ENCODE peak calls at places on chromosomes 4 and X, in four cellular contexts. F is endodermal cell; S is CD8-positive, alpha-beta T cell; U is adipocyte. D is an unnamed sample. For H3K4me1, the result is how much of the 10 kb centered on the place peaks cover.

GRCh38 chrX:152817082-152817744 is 13.3 kb downstream of the CETN2 start:
- DNase-seq in U (peak), S (no peak), F (peak), D (peak)

GRCh38 chr4:1378559-1379231 is 27.5 kb downstream of the NKX1-1 start:
- DNase-seq in F (peak), U (no peak), S (no peak), D (no peak)

GRCh38 chr4:115668396-115668795 is 555.0 kb upstream of the NDST4 start:
- DNase-seq in F (no peak), U (no peak), S (no peak), D (no peak)

GRCh38 chr4:8917868-8918783 is 46.5 kb upstream of the HMX1 start:
- DNase-seq in S (peak), U (peak), F (peak), D (peak)

GRCh38 chr4:153142700-153143438 is 61.4 kb upstream of the TRIM2 start:
- DNase-seq in U (peak), F (peak), S (no peak), D (peak)

GRCh38 chrX:68897118-68897517 is 68.3 kb downstream of the EFNB1 start:
- DNase-seq in U (no peak), F (no peak), S (no peak), D (no peak)

GRCh38 chr4:17578482-17578891 is 1.5 kb downstream of the LAP3 start:
- DNase-seq in F (no peak), U (peak), S (no peak), D (no peak)

GRCh38 chr4:163663454-163664225 is 169.2 kb downstream of the TMA16 start:
- DNase-seq in S (no peak), U (no peak), F (no peak), D (no peak)

GRCh38 chr4:164440196-164440595 is 313.7 kb upstream of the SMIM31 start:
- DNase-seq in U (no peak), F (no peak), S (no peak), D (no peak)

GRCh38 chrX:14506866-14507265 is 22.5 kb upstream of the GLRA2 start:
- DNase-seq in F (no peak), U (no peak), S (no peak), D (no peak)

GRCh38 chr4:150584198-150584593 is 2.2 kb downstream of the MAB21L2 start:
- DNase-seq in S (no peak), F (no peak), U (peak), D (no peak)
- H3K4me1 ChIP-seq in S (under half), F (under half), U (under half), D (under half)

GRCh38 chrX:109125304-109125703 is 356.6 kb downstream of the GUCY2F start:
- DNase-seq in U (no peak), F (peak), S (no peak), D (no peak)
- H3K4me3 ChIP-seq in U (no peak), F (no peak), S (no peak), D (no peak)

GRCh38 chr4:186840222-186840701 is 116.6 kb upstream of the FAT1 start:
- DNase-seq in F (no peak), S (no peak), U (no peak), D (no peak)
- H3K4me1 ChIP-seq in F (under half), S (under half), U (under half), D (under half)

GRCh38 chr4:122838034-122838433 is 11.4 kb downstream of the FGF2 start:
- DNase-seq in F (no peak), S (no peak), U (no peak), D (no peak)
- H3K4me3 ChIP-seq in F (no peak), S (no peak), U (no peak), D (no peak)

DNA sequence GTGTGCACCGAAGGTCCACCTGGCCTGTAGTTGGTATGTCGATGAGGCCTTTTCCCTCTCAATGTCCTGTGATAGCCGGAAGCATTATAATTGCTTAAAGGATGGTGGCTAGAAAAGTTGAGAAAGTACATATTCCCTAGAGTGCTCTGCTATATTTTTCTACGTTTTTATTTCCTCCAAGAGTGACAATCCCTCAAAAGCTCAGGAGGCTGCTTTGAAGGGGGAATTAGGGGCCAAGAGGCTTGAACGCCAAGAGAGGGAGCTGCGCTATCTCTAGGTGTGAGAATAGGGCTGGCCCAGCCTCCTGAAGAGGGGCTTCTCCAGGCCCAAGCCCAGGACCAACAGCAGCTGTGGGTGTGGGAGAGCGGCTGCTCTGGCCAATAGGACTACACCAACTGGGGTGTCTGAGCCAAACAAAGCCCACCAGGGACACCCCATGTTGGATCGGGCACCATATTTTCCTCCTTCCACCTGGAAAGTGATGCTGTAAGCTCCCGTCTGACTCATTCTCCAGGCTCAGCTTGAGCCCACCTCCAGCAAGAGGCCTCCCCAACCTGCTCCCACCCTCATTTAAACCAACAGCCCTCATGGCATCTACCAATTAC is 124.0 kb downstream of the IRF2 start:
- DNase-seq in U (no peak), F (peak), S (no peak), D (no peak)
- H3K4me1 ChIP-seq in U (under half), F (under half), S (under half), D (under half)

D was measured in thyroid gland.